ENCODE peak calls at places on chromosome 13, in seven cellular contexts. U, O, Q, J, A, Y and M are unnamed samples.
A peak's percentile ranks its signal among the peaks of the same experiment; 100 is the strongest.

GRCh38 chr13:24692541-24692940 is 12.3 kb downstream of the ATP12A start:
- DNase-seq in U (peak; percentile 73), O (no peak), Q (no peak), J (peak; percentile 87), A (peak; percentile 88), Y (no peak), M (peak; percentile 73)

GRCh38 chr13:25068810-25069209 is 27.1 kb upstream of the PABPC3 start:
- DNase-seq in U (no peak), O (no peak), Q (no peak), J (no peak), A (no peak), Y (no peak), M (no peak)

GRCh38 chr13:74067818-74068217 is 66.4 kb downstream of the KLF12 start:
- DNase-seq in U (no peak), O (no peak), Q (no peak), J (peak; percentile 65), A (peak; percentile 54), Y (no peak), M (no peak)

GRCh38 chr13:112443191-112444000 is 67.2 kb downstream of the SPACA7 start:
- DNase-seq in U (no peak), O (no peak), Q (no peak), J (no peak), A (peak; percentile 87), Y (no peak), M (peak; percentile 2)

GRCh38 chr13:73778242-73778864 is 355.9 kb downstream of the KLF12 start:
- DNase-seq in U (no peak), O (no peak), Q (no peak), J (no peak), A (no peak), Y (no peak), M (no peak)

GRCh38 chr13:25977216-25977615 is 74.6 kb downstream of the SHISA2 start:
- DNase-seq in U (no peak), O (no peak), Q (no peak), J (no peak), A (no peak), Y (no peak), M (no peak)

GRCh38 chr13:34349091-34349722 is 531.3 kb downstream of the RFC3 start:
- DNase-seq in U (peak; percentile 97), O (no peak), Q (no peak), J (peak; percentile 93), A (peak; percentile 66), Y (no peak), M (peak; percentile 94)

GRCh38 chr13:101452519-101453485 is at the start of gene ITGBL1:
- DNase-seq in U (peak; percentile 52), O (no peak), Q (peak; percentile 3), J (no peak), A (peak; percentile 81), Y (peak; percentile 12), M (peak; percentile 7)

GRCh38 chr13:49409008-49409407 is 34.9 kb downstream of the CAB39L start:
- DNase-seq in U (no peak), O (no peak), Q (no peak), J (no peak), A (no peak), Y (no peak), M (no peak)

GRCh38 chr13:50979187-50979586 is 69.6 kb downstream of the RNASEH2B start:
- DNase-seq in U (no peak), O (peak; percentile 31), Q (no peak), J (peak; percentile 11), A (no peak), Y (no peak), M (peak; percentile 5)

GRCh38 chr13:40600145-40600751 is 66.2 kb downstream of the FOXO1 start:
- DNase-seq in U (no peak), O (no peak), Q (peak; percentile 59), J (no peak), A (no peak), Y (no peak), M (no peak)

GRCh38 chr13:29594310-29594709 is 1.2 kb downstream of the SLC7A1 start:
- DNase-seq in U (peak; percentile 86), O (peak; percentile 62), Q (peak; percentile 58), J (peak; percentile 80), A (peak; percentile 95), Y (no peak), M (peak; percentile 88)

GRCh38 chr13:91346848-91347211 is 657 bp upstream of the MIR17HG start:
- DNase-seq in U (peak; percentile 32), O (no peak), Q (peak; percentile 74), J (no peak), A (no peak), Y (no peak), M (peak; percentile 22)

GRCh38 chr13:51562011-51562671 is 22.1 kb upstream of the WDFY2 start:
- DNase-seq in U (no peak), O (peak; percentile 93), Q (peak; percentile 23), J (no peak), A (no peak), Y (no peak), M (no peak)

GRCh38 chr13:30907167-30907761 is 1.2 kb downstream of the MEDAG start:
- DNase-seq in U (peak; percentile 45), O (no peak), Q (no peak), J (peak; percentile 71), A (no peak), Y (no peak), M (peak; percentile 58)

GRCh38 chr13:23986619-23987018 is 89.3 kb upstream of the C1QTNF9B start:
- DNase-seq in U (peak; percentile 53), O (no peak), Q (no peak), J (peak; percentile 100), A (peak; percentile 93), Y (no peak), M (peak; percentile 89)

GRCh38 chr13:29573190-29573589 is 22.3 kb downstream of the SLC7A1 start:
- DNase-seq in U (no peak), O (peak; percentile 87), Q (no peak), J (no peak), A (no peak), Y (peak; percentile 36), M (peak; percentile 42)

GRCh38 chr13:96141032-96141431 is 51.1 kb downstream of the HS6ST3 start:
- DNase-seq in U (peak; percentile 34), O (no peak), Q (no peak), J (peak; percentile 60), A (no peak), Y (peak; percentile 23), M (peak; percentile 19)

GRCh38 chr13:110422913-110423688 is 116.0 kb downstream of the COL4A2 start:
- DNase-seq in U (no peak), O (no peak), Q (no peak), J (peak; percentile 50), A (peak; percentile 90), Y (no peak), M (peak; percentile 62)

GRCh38 chr13:35621989-35622388 is 145.5 kb upstream of the MAB21L1 start:
- DNase-seq in U (no peak), O (no peak), Q (no peak), J (peak; percentile 15), A (no peak), Y (no peak), M (peak; percentile 71)

GRCh38 chr13:24505256-24505655 is 7.3 kb downstream of the PARP4 start:
- DNase-seq in U (no peak), O (peak; percentile 29), Q (no peak), J (peak; percentile 72), A (peak; percentile 73), Y (no peak), M (peak; percentile 50)

GRCh38 chr13:87677334-87678234 is 6.4 kb downstream of the SLITRK5 start:
- DNase-seq in U (peak; percentile 27), O (no peak), Q (peak; percentile 41), J (no peak), A (peak; percentile 48), Y (no peak), M (no peak)

GRCh38 chr13:113974304-113975281 is 717 bp upstream of the C13orf46 start:
- DNase-seq in U (no peak), O (no peak), Q (no peak), J (no peak), A (no peak), Y (no peak), M (no peak)

GRCh38 chr13:50580684-50581305 is 262.7 kb downstream of the DLEU7 start:
- DNase-seq in U (peak; percentile 80), O (no peak), Q (no peak), J (peak; percentile 91), A (no peak), Y (no peak), M (peak; percentile 88)

GRCh38 chr13:100527644-100528043 is 60.9 kb downstream of the GGACT start:
- DNase-seq in U (no peak), O (no peak), Q (no peak), J (no peak), A (peak; percentile 9), Y (no peak), M (no peak)

GRCh38 chr13:113209336-113209879 is at the start of gene CUL4A:
- DNase-seq in U (peak; percentile 70), O (peak; percentile 31), Q (peak; percentile 85), J (peak; percentile 52), A (peak; percentile 97), Y (peak; percentile 56), M (peak; percentile 73)

GRCh38 chr13:33053397-33054066 is 37.3 kb downstream of the KL start:
- DNase-seq in U (peak; percentile 29), O (no peak), Q (no peak), J (no peak), A (no peak), Y (no peak), M (no peak)

GRCh38 chr13:77377016-77377415 is 50.1 kb upstream of the MYCBP2 start:
- DNase-seq in U (no peak), O (peak; percentile 42), Q (no peak), J (no peak), A (no peak), Y (no peak), M (no peak)

GRCh38 chr13:46475586-46475991 is 77.4 kb upstream of the LRCH1 start:
- DNase-seq in U (peak; percentile 40), O (no peak), Q (no peak), J (peak; percentile 59), A (peak; percentile 78), Y (no peak), M (peak; percentile 77)